ENCODE peak calls at places on chromosome 3, in eight cellular contexts. T is AG04450, C is tibial artery, P is BE2C, M is stomach, W is adrenal gland, J is endodermal cell, F is thoracic aorta. K is an unnamed sample. For H3K27me3, the result is how much of the 10 kb centered on the place peaks cover.

GRCh38 chr3:67034371-67034770 is 36.3 kb downstream of the KBTBD8 start:
- DNase-seq in C (no peak), T (no peak), P (no peak), F (no peak), W (no peak), J (no peak), M (no peak), K (no peak)

GRCh38 chr3:55163421-55163820 is 235.6 kb upstream of the LRTM1 start:
- DNase-seq in P (no peak), J (no peak), C (no peak), M (no peak), F (no peak), W (no peak), T (no peak), K (no peak)

GRCh38 chr3:37504583-37505357 is 330.4 kb upstream of the LRRFIP2 start:
- DNase-seq in J (peak), W (no peak), M (no peak), T (no peak), F (no peak), C (no peak), P (no peak), K (no peak)

GRCh38 chr3:44318929-44319328 is 19.6 kb upstream of the TCAIM start:
- DNase-seq in C (no peak), P (peak), J (peak), T (no peak), M (no peak), F (no peak), W (no peak), K (no peak)

GRCh38 chr3:23865595-23866396 is 51.0 kb downstream of the NKIRAS1 start:
- DNase-seq in M (no peak), W (no peak), C (no peak), P (no peak), J (peak), T (no peak), F (no peak), K (peak)

GRCh38 chr3:56314842-56315241 is 153.4 kb downstream of the ERC2 start:
- DNase-seq in M (no peak), J (peak), W (no peak), F (no peak), T (no peak), P (no peak), C (no peak), K (no peak)

GRCh38 chr3:55523471-55523870 is 36.4 kb upstream of the WNT5A start:
- DNase-seq in J (no peak), M (no peak), W (no peak), T (no peak), C (no peak), F (no peak), P (no peak), K (no peak)

GRCh38 chr3:133592843-133593242 is 19.4 kb downstream of the CDV3 start:
- DNase-seq in M (no peak), C (no peak), T (no peak), F (no peak), W (no peak), J (no peak), P (no peak), K (peak)

GRCh38 chr3:64591606-64592005 is 96.2 kb downstream of the ADAMTS9 start:
- DNase-seq in F (no peak), W (no peak), J (no peak), C (no peak), P (no peak), T (no peak), M (no peak), K (no peak)

GRCh38 chr3:64595253-64595694 is 92.5 kb downstream of the ADAMTS9 start:
- DNase-seq in P (no peak), C (peak), M (no peak), F (no peak), J (no peak), T (no peak), W (peak), K (no peak)

GRCh38 chr3:64594129-64594528 is 93.7 kb downstream of the ADAMTS9 start:
- DNase-seq in W (no peak), F (no peak), J (no peak), P (no peak), C (peak), M (no peak), T (no peak), K (no peak)

GRCh38 chr3:64588381-64588780 is 99.4 kb downstream of the ADAMTS9 start:
- DNase-seq in T (no peak), J (no peak), W (no peak), F (no peak), P (no peak), M (no peak), C (no peak), K (no peak)

GRCh38 chr3:64593350-64593749 is 94.5 kb downstream of the ADAMTS9 start:
- DNase-seq in P (no peak), T (no peak), C (no peak), M (no peak), J (no peak), W (no peak), F (no peak), K (no peak)
- TF ChIP-seq CTCF in P (peak), T (no peak), C (no peak), M (no peak), J (no peak), W (no peak), F (no peak), K (no peak)

GRCh38 chr3:108131795-108132134 is 40.9 kb upstream of the CD47 start:
- DNase-seq in F (no peak), W (no peak), P (no peak), C (no peak), M (no peak), J (no peak), T (no peak), K (no peak)

GRCh38 chr3:108134555-108134880 is 43.7 kb upstream of the CD47 start:
- DNase-seq in C (no peak), W (no peak), M (no peak), T (no peak), F (no peak), J (no peak), P (no peak), K (no peak)

GRCh38 chr3:108131105-108131794 is 40.4 kb upstream of the CD47 start:
- DNase-seq in T (peak), J (no peak), F (no peak), C (no peak), M (no peak), P (no peak), W (no peak), K (no peak)

GRCh38 chr3:108132727-108133373 is 42.0 kb upstream of the CD47 start:
- DNase-seq in T (peak), J (no peak), M (no peak), P (no peak), C (no peak), F (no peak), W (no peak), K (no peak)

DNA sequence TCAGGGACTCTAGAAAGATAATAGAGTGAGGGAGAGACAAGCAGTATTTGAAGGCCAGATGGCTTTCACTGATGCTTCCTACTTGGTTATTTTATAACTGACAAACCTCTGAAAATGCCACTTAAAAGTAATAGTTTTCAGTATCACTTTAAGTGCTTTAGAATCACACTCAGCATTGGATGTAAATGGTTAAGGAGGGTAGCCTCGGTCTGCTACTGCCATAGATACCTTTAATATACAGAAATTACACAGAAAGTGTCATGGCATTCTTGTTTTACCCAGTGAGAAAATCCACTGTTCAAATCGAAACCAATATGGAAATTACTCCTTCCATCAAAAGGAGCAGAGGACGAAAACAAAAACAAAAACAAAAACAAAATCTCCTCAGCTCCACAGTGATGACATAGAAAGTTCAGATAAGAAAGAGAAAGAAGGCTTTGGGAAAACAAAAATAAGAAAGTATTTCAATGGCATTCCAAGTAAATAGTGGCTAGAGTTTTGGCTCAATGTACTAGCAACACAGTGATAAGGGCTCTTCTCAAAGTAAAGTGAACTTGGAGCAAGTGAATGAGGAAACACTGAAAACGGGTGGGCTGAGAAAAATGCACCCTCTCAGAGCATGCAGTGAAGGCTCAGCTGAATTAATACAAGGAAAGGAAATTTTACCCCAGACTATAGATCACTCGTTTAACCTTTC is 43.2 kb upstream of the CD47 start:
- DNase-seq in W (no peak), F (no peak), C (no peak), M (no peak), P (no peak), T (no peak), J (no peak), K (no peak)
- H3K4me3 ChIP-seq in W (no peak), F (no peak), C (no peak), M (no peak), P (no peak), T (no peak), J (no peak), K (no peak)

GRCh38 chr3:98032881-98033280 is 2.2 kb downstream of the GABRR3 start:
- DNase-seq in P (no peak), F (no peak), T (no peak), J (no peak), M (no peak), C (no peak), W (no peak), K (no peak)
- H3K27me3 ChIP-seq in P (under half), F (under half), T (under half), J (under half), M (under half), C (under half), W (under half), K (under half)

GRCh38 chr3:156675744-156676466 is 1.5 kb downstream of the TIPARP start:
- DNase-seq in W (peak), J (no peak), F (peak), M (peak), C (peak), T (peak), P (peak), K (no peak)
- TF ChIP-seq CTCF in W (no peak), J (no peak), F (no peak), M (no peak), C (no peak), T (no peak), P (no peak), K (no peak)

DNA sequence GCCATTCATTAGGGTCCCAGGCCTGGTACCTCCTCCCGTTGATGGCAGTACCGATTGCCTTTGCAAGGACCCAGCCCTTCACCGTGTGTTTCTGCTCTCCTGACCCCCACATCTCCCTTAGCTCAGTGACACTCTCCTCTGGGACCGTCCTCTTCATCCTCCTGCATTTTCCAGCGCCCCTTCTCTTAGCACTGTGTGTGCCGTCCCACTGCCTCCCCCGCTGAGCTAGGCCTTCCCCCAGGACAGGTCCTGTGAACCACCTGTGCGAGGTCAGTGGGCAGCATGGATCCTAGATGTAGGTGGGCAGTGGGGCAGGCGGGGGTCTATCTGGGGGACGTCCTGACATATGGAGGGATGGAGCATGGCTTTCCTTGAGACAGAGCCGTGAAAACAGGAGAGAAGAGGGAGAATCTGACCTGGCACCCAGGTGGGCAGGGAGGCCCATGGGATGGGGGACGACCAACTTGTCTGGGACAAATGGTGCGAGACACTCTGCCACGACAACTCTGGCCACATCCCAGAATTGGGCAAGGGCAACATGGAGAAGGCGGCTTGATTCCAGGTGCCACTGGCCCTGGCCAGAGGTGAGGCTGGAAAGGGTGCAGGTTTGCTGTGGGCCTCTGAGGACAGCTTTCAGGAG is 87.7 kb upstream of the ALDH1L1 start:
- DNase-seq in J (no peak), C (no peak), M (no peak), F (no peak), P (no peak), T (no peak), W (no peak), K (no peak)
- H3K4me3 ChIP-seq in J (peak), C (peak), M (peak), F (peak), P (no peak), T (peak), W (peak), K (no peak)

GRCh38 chr3:94529821-94530220 is 467.0 kb downstream of the NSUN3 start:
- DNase-seq in W (no peak), C (no peak), J (no peak), T (no peak), P (no peak), M (no peak), F (no peak), K (no peak)
- H3K27me3 ChIP-seq in W (under half), C (under half), J (under half), T (under half), P (under half), M (under half), F (under half), K (under half)

GRCh38 chr3:47370887-47371697 is 9.7 kb upstream of the PTPN23 start:
- DNase-seq in J (peak), M (no peak), T (no peak), C (no peak), F (no peak), P (peak), W (no peak), K (no peak)
- TF ChIP-seq CTCF in J (peak), M (no peak), T (no peak), C (peak), F (peak), P (no peak), W (no peak), K (peak)

GRCh38 chr3:194381460-194381875 is 11.9 kb upstream of the LRRC15 start:
- DNase-seq in M (peak), F (no peak), C (no peak), T (no peak), W (no peak), P (peak), J (peak), K (no peak)
- H3K4me3 ChIP-seq in M (no peak), F (no peak), C (no peak), T (no peak), W (no peak), P (peak), J (no peak), K (no peak)

DNA sequence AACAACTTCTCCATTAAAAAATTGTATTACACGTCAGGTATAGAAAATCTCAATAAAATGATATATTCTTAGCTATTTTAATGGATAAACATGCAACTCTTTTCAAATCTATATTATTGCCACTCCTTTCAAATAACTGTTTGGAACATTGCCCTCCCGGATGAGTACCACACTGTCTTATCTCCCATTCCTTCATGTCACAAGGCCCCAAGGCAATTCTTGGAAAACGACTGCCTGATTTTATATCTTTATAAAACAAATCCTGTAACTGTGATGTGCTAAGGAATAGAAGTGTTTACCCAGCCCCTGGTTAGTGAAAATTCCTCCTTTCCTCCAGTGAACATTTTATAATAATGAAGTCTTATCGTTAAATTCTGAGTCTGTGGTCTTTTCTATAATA is 6.2 kb upstream of the ZNF619 start:
- DNase-seq in P (no peak), T (no peak), M (no peak), C (no peak), W (no peak), F (no peak), J (no peak), K (no peak)
- H3K27me3 ChIP-seq in P (under half), T (under half), M (under half), C (under half), W (under half), F (under half), J (under half), K (under half)

DNA sequence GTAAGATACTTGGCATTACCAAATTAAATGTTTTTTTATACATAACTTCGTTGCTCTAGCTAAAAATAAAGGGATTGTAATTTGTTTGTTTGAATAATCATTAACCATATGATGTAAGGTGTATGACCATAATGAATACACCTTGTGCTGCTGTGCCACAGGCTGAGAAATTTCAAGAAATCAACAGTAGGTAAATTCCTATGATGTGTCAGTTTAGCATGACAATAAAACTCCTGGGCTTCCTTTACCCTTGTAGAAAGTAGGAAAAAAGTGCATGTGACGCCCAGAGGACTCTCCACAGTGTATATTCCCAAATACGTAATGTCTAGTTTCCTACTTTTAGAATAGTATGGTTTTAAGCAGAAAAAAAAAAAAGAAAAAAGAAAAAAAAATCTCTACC is 208.1 kb downstream of the SATB1 start:
- DNase-seq in M (no peak), W (no peak), F (no peak), P (no peak), T (no peak), C (no peak), J (no peak), K (no peak)
- TF ChIP-seq CTCF in M (no peak), W (no peak), F (no peak), P (no peak), T (no peak), C (no peak), J (no peak), K (no peak)